ENCODE peak calls at places on chromosomes 16 and 17, in eight cellular contexts. H is GM13976; Z is GM04503; A is ovary; G is activated naive CD8-positive, alpha-beta T cell treated with anti-CD3 and anti-CD28 coated beads, Interleukin-2, amount 50 U/mL, for 24 hours; W is Ammon's horn; R is adrenal gland; B is body of pancreas. I is an unnamed sample.

GRCh38 chr17:63629627-63630026 is 7.4 kb downstream of the MAP3K3 start:
- DNase-seq in H (no peak), Z (no peak), A (no peak), G (no peak), W (no peak), R (no peak), B (no peak), I (no peak)

GRCh38 chr17:10061131-10061581 is 137.2 kb downstream of the GAS7 start:
- DNase-seq in H (no peak), Z (peak; percentile 58), A (no peak), G (no peak), W (no peak), R (peak; percentile 30), B (no peak), I (peak; percentile 51)

GRCh38 chr16:23504453-23505179 is 5.7 kb downstream of the GGA2 start:
- DNase-seq in H (peak; percentile 66), Z (peak; percentile 88), A (peak; percentile 72), G (peak; percentile 79), W (peak; percentile 68), R (peak; percentile 77), B (peak; percentile 38), I (peak; percentile 88)

GRCh38 chr17:38554430-38555350 is 51.1 kb downstream of the SRCIN1 start:
- DNase-seq in H (no peak), Z (no peak), A (no peak), G (no peak), W (no peak), R (no peak), B (no peak), I (no peak)

GRCh38 chr16:74216319-74216718 is 80.3 kb upstream of the PSMD7 start:
- DNase-seq in H (no peak), Z (no peak), A (no peak), G (no peak), W (no peak), R (no peak), B (no peak), I (no peak)

GRCh38 chr17:45436161-45436560 is 3.5 kb upstream of the ARHGAP27 start:
- DNase-seq in H (no peak), Z (no peak), A (no peak), G (no peak), W (no peak), R (no peak), B (no peak), I (no peak)

GRCh38 chr17:63703556-63704258 is 3.8 kb upstream of the LIMD2 start:
- DNase-seq in H (peak; percentile 31), Z (no peak), A (no peak), G (no peak), W (no peak), R (no peak), B (no peak), I (no peak)

GRCh38 chr17:74339537-74340195 is 13.6 kb downstream of the KIF19 start:
- DNase-seq in H (no peak), Z (no peak), A (no peak), G (no peak), W (no peak), R (no peak), B (no peak), I (no peak)

GRCh38 chr16:12178251-12178990 is 201.9 kb downstream of the SNX29 start:
- DNase-seq in H (no peak), Z (peak; percentile 59), A (no peak), G (no peak), W (peak; percentile 67), R (peak; percentile 27), B (peak; percentile 35), I (peak; percentile 32)

GRCh38 chr16:64702415-64702814 is 419.4 kb downstream of the CDH11 start:
- DNase-seq in H (no peak), Z (no peak), A (no peak), G (no peak), W (no peak), R (no peak), B (no peak), I (no peak)

GRCh38 chr16:60107920-60108319 is 1373.8 kb upstream of the GOT2 start:
- DNase-seq in H (no peak), Z (no peak), A (no peak), G (no peak), W (no peak), R (no peak), B (no peak), I (no peak)

GRCh38 chr17:77886387-77886728 is 72.1 kb upstream of the TNRC6C start:
- DNase-seq in H (no peak), Z (no peak), A (no peak), G (no peak), W (no peak), R (no peak), B (no peak), I (no peak)

GRCh38 chr17:73291260-73291801 is 20.5 kb downstream of the CDC42EP4 start:
- DNase-seq in H (peak; percentile 68), Z (peak; percentile 77), A (peak; percentile 67), G (no peak), W (no peak), R (peak; percentile 83), B (peak; percentile 66), I (peak; percentile 86)

GRCh38 chr17:74749262-74750038 is 1.0 kb downstream of the NHERF1 start:
- DNase-seq in H (peak; percentile 62), Z (no peak), A (peak; percentile 51), G (peak; percentile 57), W (no peak), R (no peak), B (no peak), I (no peak)

GRCh38 chr17:65294184-65294719 is 157.1 kb downstream of the RGS9 start:
- DNase-seq in H (peak; percentile 73), Z (no peak), A (peak; percentile 66), G (peak; percentile 60), W (peak; percentile 81), R (peak; percentile 76), B (peak; percentile 70), I (peak; percentile 40)

GRCh38 chr17:50803676-50804075 is 31.7 kb upstream of the WFIKKN2 start:
- DNase-seq in H (no peak), Z (no peak), A (no peak), G (no peak), W (no peak), R (no peak), B (no peak), I (no peak)

GRCh38 chr17:76248013-76248782 is 7.9 kb upstream of the RNF157 start:
- DNase-seq in H (no peak), Z (no peak), A (no peak), G (no peak), W (no peak), R (no peak), B (peak; percentile 34), I (no peak)

GRCh38 chr17:60151355-60151754 is 1.6 kb downstream of the CA4 start:
- DNase-seq in H (peak; percentile 39), Z (no peak), A (no peak), G (no peak), W (no peak), R (no peak), B (no peak), I (no peak)

GRCh38 chr16:5042574-5043171 is 8.9 kb upstream of the NAGPA start:
- DNase-seq in H (no peak), Z (peak; percentile 30), A (no peak), G (no peak), W (peak; percentile 66), R (no peak), B (no peak), I (peak; percentile 17)

GRCh38 chr17:58174871-58175270 is 8.1 kb downstream of the OR4D2 start:
- DNase-seq in H (no peak), Z (no peak), A (no peak), G (no peak), W (no peak), R (no peak), B (no peak), I (no peak)

GRCh38 chr17:45248132-45248936 is 13.6 kb downstream of the SPATA32 start:
- DNase-seq in H (peak; percentile 91), Z (no peak), A (no peak), G (peak; percentile 69), W (no peak), R (no peak), B (peak; percentile 72), I (no peak)

GRCh38 chr17:36136439-36136838 is 32.8 kb downstream of the CCL4 start:
- DNase-seq in H (no peak), Z (no peak), A (no peak), G (no peak), W (no peak), R (no peak), B (no peak), I (no peak)

GRCh38 chr16:3431779-3432219 is 11.5 kb downstream of the ZNF597 start:
- DNase-seq in H (peak; percentile 40), Z (peak; percentile 13), A (peak; percentile 47), G (peak; percentile 68), W (peak; percentile 52), R (peak; percentile 46), B (peak; percentile 44), I (no peak)

GRCh38 chr17:42253173-42253545 is 23.0 kb downstream of the STAT5B start:
- DNase-seq in H (no peak), Z (no peak), A (no peak), G (no peak), W (peak; percentile 40), R (no peak), B (no peak), I (no peak)

GRCh38 chr16:24508614-24509013 is 30.8 kb upstream of the RBBP6 start:
- DNase-seq in H (no peak), Z (peak; percentile 68), A (no peak), G (no peak), W (no peak), R (peak; percentile 38), B (no peak), I (peak; percentile 56)

GRCh38 chr16:70694088-70694487 is 8.2 kb upstream of the MTSS2 start:
- DNase-seq in H (no peak), Z (peak; percentile 88), A (no peak), G (no peak), W (no peak), R (peak; percentile 77), B (no peak), I (peak; percentile 83)

I was measured in GM04504.